ENCODE peak calls at places on chromosome 21, in ten cellular contexts. One of them, this sample, is unnamed.

GRCh38 chr21:32093758-32094463 is 184.9 kb downstream of the MIS18A start:
- DNase-seq in fibroblast of lung: no peak
- DNase-seq in sciatic nerve: no peak
- DNase-seq in stimulated activated CD4-positive, alpha-beta T cell treated with anti-CD3 and anti-CD28 coated beads, TNF-alpha, amount 100 ng/mL, for 1 hour: no peak
- DNase-seq in NCI-H345: no peak
- DNase-seq in stimulated activated CD8-positive, alpha-beta memory T cell treated with anti-CD3 and anti-CD28 coated beads, Interleukin-12 subunit alpha, Interleukin-12 subunit beta, amount 100 ng/mL, for 4 hours: no peak
- DNase-seq in activated CD4-positive, alpha-beta T cell treated with anti-CD3 and anti-CD28 coated beads, Interleukin-2, amount 50 U/mL, for 4 hours: no peak
- DNase-seq in WTC11: no peak
- DNase-seq in SJSA1: no peak
- DNase-seq in effector CD4-positive, alpha-beta T cell: no peak
- DNase-seq in this sample: peak

GRCh38 chr21:44509539-44509938 is 30.5 kb downstream of the KRTAP10-1 start:
- DNase-seq in fibroblast of lung: no peak
- DNase-seq in sciatic nerve: no peak
- DNase-seq in stimulated activated CD4-positive, alpha-beta T cell treated with anti-CD3 and anti-CD28 coated beads, TNF-alpha, amount 100 ng/mL, for 1 hour: no peak
- DNase-seq in NCI-H345: no peak
- DNase-seq in stimulated activated CD8-positive, alpha-beta memory T cell treated with anti-CD3 and anti-CD28 coated beads, Interleukin-12 subunit alpha, Interleukin-12 subunit beta, amount 100 ng/mL, for 4 hours: no peak
- DNase-seq in activated CD4-positive, alpha-beta T cell treated with anti-CD3 and anti-CD28 coated beads, Interleukin-2, amount 50 U/mL, for 4 hours: no peak
- DNase-seq in WTC11: no peak
- DNase-seq in SJSA1: no peak
- DNase-seq in effector CD4-positive, alpha-beta T cell: no peak
- DNase-seq in this sample: peak

GRCh38 chr21:42215942-42216725 is 2.8 kb upstream of the ABCG1 start:
- DNase-seq in fibroblast of lung: no peak
- DNase-seq in sciatic nerve: peak
- DNase-seq in stimulated activated CD4-positive, alpha-beta T cell treated with anti-CD3 and anti-CD28 coated beads, TNF-alpha, amount 100 ng/mL, for 1 hour: no peak
- DNase-seq in NCI-H345: no peak
- DNase-seq in stimulated activated CD8-positive, alpha-beta memory T cell treated with anti-CD3 and anti-CD28 coated beads, Interleukin-12 subunit alpha, Interleukin-12 subunit beta, amount 100 ng/mL, for 4 hours: no peak
- DNase-seq in activated CD4-positive, alpha-beta T cell treated with anti-CD3 and anti-CD28 coated beads, Interleukin-2, amount 50 U/mL, for 4 hours: no peak
- DNase-seq in WTC11: no peak
- DNase-seq in SJSA1: no peak
- DNase-seq in effector CD4-positive, alpha-beta T cell: no peak
- DNase-seq in this sample: no peak

GRCh38 chr21:27475363-27475955 is 508.6 kb upstream of the ADAMTS5 start:
- DNase-seq in fibroblast of lung: no peak
- DNase-seq in sciatic nerve: no peak
- DNase-seq in stimulated activated CD4-positive, alpha-beta T cell treated with anti-CD3 and anti-CD28 coated beads, TNF-alpha, amount 100 ng/mL, for 1 hour: no peak
- DNase-seq in NCI-H345: no peak
- DNase-seq in stimulated activated CD8-positive, alpha-beta memory T cell treated with anti-CD3 and anti-CD28 coated beads, Interleukin-12 subunit alpha, Interleukin-12 subunit beta, amount 100 ng/mL, for 4 hours: no peak
- DNase-seq in activated CD4-positive, alpha-beta T cell treated with anti-CD3 and anti-CD28 coated beads, Interleukin-2, amount 50 U/mL, for 4 hours: no peak
- DNase-seq in WTC11: no peak
- DNase-seq in SJSA1: no peak
- DNase-seq in effector CD4-positive, alpha-beta T cell: no peak
- DNase-seq in this sample: no peak

GRCh38 chr21:35738342-35738961 is 321.9 kb downstream of the SETD4 start:
- DNase-seq in fibroblast of lung: no peak
- DNase-seq in sciatic nerve: no peak
- DNase-seq in stimulated activated CD4-positive, alpha-beta T cell treated with anti-CD3 and anti-CD28 coated beads, TNF-alpha, amount 100 ng/mL, for 1 hour: no peak
- DNase-seq in NCI-H345: peak
- DNase-seq in stimulated activated CD8-positive, alpha-beta memory T cell treated with anti-CD3 and anti-CD28 coated beads, Interleukin-12 subunit alpha, Interleukin-12 subunit beta, amount 100 ng/mL, for 4 hours: no peak
- DNase-seq in activated CD4-positive, alpha-beta T cell treated with anti-CD3 and anti-CD28 coated beads, Interleukin-2, amount 50 U/mL, for 4 hours: no peak
- DNase-seq in WTC11: no peak
- DNase-seq in SJSA1: peak
- DNase-seq in effector CD4-positive, alpha-beta T cell: no peak
- DNase-seq in this sample: no peak

GRCh38 chr21:41640756-41641509 is 125.9 kb downstream of the RIPK4 start:
- DNase-seq in fibroblast of lung: peak
- DNase-seq in sciatic nerve: peak
- DNase-seq in stimulated activated CD4-positive, alpha-beta T cell treated with anti-CD3 and anti-CD28 coated beads, TNF-alpha, amount 100 ng/mL, for 1 hour: no peak
- DNase-seq in NCI-H345: no peak
- DNase-seq in stimulated activated CD8-positive, alpha-beta memory T cell treated with anti-CD3 and anti-CD28 coated beads, Interleukin-12 subunit alpha, Interleukin-12 subunit beta, amount 100 ng/mL, for 4 hours: no peak
- DNase-seq in activated CD4-positive, alpha-beta T cell treated with anti-CD3 and anti-CD28 coated beads, Interleukin-2, amount 50 U/mL, for 4 hours: no peak
- DNase-seq in WTC11: no peak
- DNase-seq in SJSA1: no peak
- DNase-seq in effector CD4-positive, alpha-beta T cell: no peak
- DNase-seq in this sample: no peak

GRCh38 chr21:28230559-28230958 is 762.1 kb downstream of the LTN1 start:
- DNase-seq in fibroblast of lung: no peak
- DNase-seq in sciatic nerve: no peak
- DNase-seq in stimulated activated CD4-positive, alpha-beta T cell treated with anti-CD3 and anti-CD28 coated beads, TNF-alpha, amount 100 ng/mL, for 1 hour: no peak
- DNase-seq in NCI-H345: no peak
- DNase-seq in stimulated activated CD8-positive, alpha-beta memory T cell treated with anti-CD3 and anti-CD28 coated beads, Interleukin-12 subunit alpha, Interleukin-12 subunit beta, amount 100 ng/mL, for 4 hours: no peak
- DNase-seq in activated CD4-positive, alpha-beta T cell treated with anti-CD3 and anti-CD28 coated beads, Interleukin-2, amount 50 U/mL, for 4 hours: no peak
- DNase-seq in WTC11: no peak
- DNase-seq in SJSA1: no peak
- DNase-seq in effector CD4-positive, alpha-beta T cell: no peak
- DNase-seq in this sample: no peak

GRCh38 chr21:35923971-35924370 is 136.4 kb downstream of the SETD4 start:
- DNase-seq in fibroblast of lung: no peak
- DNase-seq in sciatic nerve: no peak
- DNase-seq in stimulated activated CD4-positive, alpha-beta T cell treated with anti-CD3 and anti-CD28 coated beads, TNF-alpha, amount 100 ng/mL, for 1 hour: no peak
- DNase-seq in NCI-H345: no peak
- DNase-seq in stimulated activated CD8-positive, alpha-beta memory T cell treated with anti-CD3 and anti-CD28 coated beads, Interleukin-12 subunit alpha, Interleukin-12 subunit beta, amount 100 ng/mL, for 4 hours: no peak
- DNase-seq in activated CD4-positive, alpha-beta T cell treated with anti-CD3 and anti-CD28 coated beads, Interleukin-2, amount 50 U/mL, for 4 hours: no peak
- DNase-seq in WTC11: no peak
- DNase-seq in SJSA1: no peak
- DNase-seq in effector CD4-positive, alpha-beta T cell: no peak
- DNase-seq in this sample: no peak

GRCh38 chr21:36928960-36929359 is 37.5 kb downstream of the HLCS start:
- DNase-seq in fibroblast of lung: no peak
- DNase-seq in sciatic nerve: no peak
- DNase-seq in stimulated activated CD4-positive, alpha-beta T cell treated with anti-CD3 and anti-CD28 coated beads, TNF-alpha, amount 100 ng/mL, for 1 hour: no peak
- DNase-seq in NCI-H345: no peak
- DNase-seq in stimulated activated CD8-positive, alpha-beta memory T cell treated with anti-CD3 and anti-CD28 coated beads, Interleukin-12 subunit alpha, Interleukin-12 subunit beta, amount 100 ng/mL, for 4 hours: no peak
- DNase-seq in activated CD4-positive, alpha-beta T cell treated with anti-CD3 and anti-CD28 coated beads, Interleukin-2, amount 50 U/mL, for 4 hours: no peak
- DNase-seq in WTC11: no peak
- DNase-seq in SJSA1: no peak
- DNase-seq in effector CD4-positive, alpha-beta T cell: no peak
- DNase-seq in this sample: no peak